ENCODE peak calls at places on chromosomes 4 and X, in ten cellular contexts. S is IMR-90, M is ACHN, F is transverse colon, A is HCT116, Z is midbrain, E is RWPE2, P is fibroblast of gingiva, V is adipocyte, H is substantia nigra. Y is an unnamed sample.

GRCh38 chrX:81120936-81121351 is 80.8 kb downstream of the HMGN5 start:
- DNase-seq in Z (peak; percentile 65), F (peak; percentile 51), E (no peak), S (peak; percentile 48), V (peak; percentile 80), H (peak; percentile 0), P (peak; percentile 35), M (peak; percentile 60), A (no peak), Y (peak; percentile 7)

GRCh38 chrX:19512961-19513360 is 2.3 kb downstream of the MAP3K15 start:
- DNase-seq in S (no peak), V (no peak), P (no peak), A (no peak), F (no peak), H (no peak), M (no peak), Z (no peak), E (no peak), Y (no peak)

GRCh38 chr4:26093561-26093960 is 179.5 kb downstream of the SMIM20 start:
- DNase-seq in M (no peak), V (no peak), H (no peak), F (no peak), P (peak; percentile 56), A (no peak), Z (no peak), E (no peak), S (no peak), Y (no peak)

GRCh38 chrX:68719181-68719903 is 71.9 kb downstream of the STARD8 start:
- DNase-seq in E (no peak), F (no peak), P (no peak), V (no peak), Z (no peak), A (no peak), S (no peak), H (no peak), M (no peak), Y (no peak)

GRCh38 chr4:81913427-81913878 is 441.7 kb upstream of the RASGEF1B start:
- DNase-seq in H (no peak), A (peak; percentile 49), F (peak; percentile 51), E (no peak), V (peak; percentile 33), Z (no peak), S (peak; percentile 31), M (peak; percentile 74), P (no peak), Y (no peak)

GRCh38 chr4:135277116-135277979 is 1075.8 kb upstream of the PABPC4L start:
- DNase-seq in P (no peak), F (no peak), E (no peak), S (peak; percentile 77), Z (no peak), V (peak; percentile 60), A (no peak), M (no peak), H (no peak), Y (no peak)

GRCh38 chrX:883588-883987 is 253.0 kb downstream of the SHOX start:
- DNase-seq in E (peak; percentile 48), F (no peak), P (no peak), A (no peak), S (no peak), Z (no peak), V (no peak), H (no peak), M (no peak), Y (no peak)

GRCh38 chrX:47873123-47873522 is 36.4 kb downstream of the ZNF81 start:
- DNase-seq in S (no peak), F (no peak), H (no peak), E (no peak), V (no peak), P (no peak), Z (no peak), M (no peak), A (no peak), Y (no peak)

GRCh38 chr4:124262211-124263179 is 450.0 kb downstream of the ANKRD50 start:
- DNase-seq in H (no peak), V (peak; percentile 96), P (peak; percentile 84), E (no peak), F (peak; percentile 56), A (peak; percentile 79), Z (peak; percentile 71), M (peak; percentile 75), S (peak; percentile 88), Y (peak; percentile 77)

GRCh38 chrX:56745019-56745418 is 16.0 kb downstream of the NBDY start:
- DNase-seq in S (peak; percentile 78), A (peak; percentile 50), E (no peak), Z (no peak), V (peak; percentile 70), M (peak; percentile 15), H (no peak), P (peak; percentile 78), F (no peak), Y (no peak)

GRCh38 chr4:120731561-120731960 is 191.0 kb downstream of the PRDM5 start:
- DNase-seq in E (no peak), Z (no peak), M (no peak), P (peak; percentile 33), F (no peak), H (no peak), A (no peak), S (peak; percentile 18), V (no peak), Y (no peak)

GRCh38 chr4:139973015-139973414 is 181.0 kb downstream of the MAML3 start:
- DNase-seq in V (no peak), M (peak; percentile 72), P (no peak), S (peak; percentile 60), F (no peak), Z (no peak), A (no peak), H (no peak), E (no peak), Y (no peak)

GRCh38 chrX:132940727-132941162 is 17.7 kb downstream of the HS6ST2 start:
- DNase-seq in F (no peak), A (peak; percentile 4), M (no peak), P (no peak), V (no peak), E (no peak), Z (no peak), H (no peak), S (no peak), Y (no peak)

GRCh38 chr4:168540865-168541607 is 44.2 kb downstream of the PALLD start:
- DNase-seq in V (peak; percentile 19), S (no peak), A (peak; percentile 36), F (no peak), P (peak; percentile 87), H (no peak), E (no peak), M (no peak), Z (no peak), Y (no peak)

GRCh38 chrX:150361777-150362351 is 1.3 kb upstream of the MAMLD1 start:
- DNase-seq in S (peak; percentile 29), P (no peak), V (peak; percentile 41), Z (no peak), M (peak; percentile 10), E (no peak), A (no peak), H (no peak), F (no peak), Y (no peak)

GRCh38 chr4:682490-683172 is 6.3 kb downstream of the SLC49A3 start:
- DNase-seq in M (no peak), F (peak; percentile 37), H (no peak), E (peak; percentile 47), A (no peak), V (no peak), P (no peak), Z (no peak), S (no peak), Y (no peak)

GRCh38 chrX:2317527-2318055 is 183.2 kb downstream of the DHRSX start:
- DNase-seq in Z (no peak), P (no peak), M (no peak), V (no peak), A (no peak), H (no peak), E (no peak), F (no peak), S (no peak), Y (no peak)

GRCh38 chrX:9486786-9487185 is 21.9 kb downstream of the TBL1X start:
- DNase-seq in Z (no peak), S (no peak), V (no peak), E (no peak), A (no peak), F (no peak), M (no peak), P (no peak), H (no peak), Y (no peak)

GRCh38 chr4:973431-974397 is at the start of gene DGKQ:
- DNase-seq in S (peak; percentile 75), M (peak; percentile 64), A (no peak), E (no peak), F (peak; percentile 91), V (peak; percentile 97), P (peak; percentile 79), H (peak; percentile 38), Z (peak; percentile 89), Y (no peak)

GRCh38 chr4:5928241-5928640 is 35.4 kb upstream of the CRMP1 start:
- DNase-seq in P (no peak), M (no peak), E (no peak), Z (no peak), F (no peak), S (no peak), A (no peak), V (no peak), H (no peak), Y (no peak)

GRCh38 chrX:154809939-154810665 is 4.8 kb upstream of the MPP1 start:
- DNase-seq in H (no peak), S (peak; percentile 17), Z (no peak), F (no peak), M (no peak), A (no peak), V (no peak), E (no peak), P (no peak), Y (no peak)

GRCh38 chr4:7646384-7647061 is 211.8 kb upstream of the PSAPL1 start:
- DNase-seq in Z (no peak), M (no peak), F (no peak), P (peak; percentile 10), S (peak; percentile 14), V (peak; percentile 50), H (no peak), A (no peak), E (no peak), Y (no peak)

GRCh38 chr4:173539986-173540385 is 10.0 kb upstream of the HAND2 start:
- DNase-seq in H (no peak), P (no peak), S (no peak), E (no peak), V (no peak), Z (no peak), F (no peak), M (no peak), A (no peak), Y (no peak)

GRCh38 chr4:34157546-34157945 is 2086.8 kb downstream of the ARAP2 start:
- DNase-seq in H (no peak), P (no peak), E (no peak), S (peak; percentile 71), M (no peak), F (no peak), Z (no peak), A (no peak), V (no peak), Y (no peak)